ENCODE peak calls at places on chromosomes 7 and 10, in seven cellular contexts. One of them, this sample, is unnamed.

GRCh38 chr7:130420943-130421578 is 19.8 kb downstream of the CEP41 start:
- DNase-seq in kidney: no peak
- DNase-seq in GM12865: no peak
- DNase-seq in endodermal cell: no peak
- DNase-seq in CD8-positive, alpha-beta T cell: no peak
- DNase-seq in RWPE1: no peak
- DNase-seq in A549: no peak
- DNase-seq in this sample: no peak

GRCh38 chr7:132666076-132666775 is 90.0 kb upstream of the PLXNA4 start:
- DNase-seq in kidney: no peak
- DNase-seq in GM12865: no peak
- DNase-seq in endodermal cell: no peak
- DNase-seq in CD8-positive, alpha-beta T cell: no peak
- DNase-seq in RWPE1: no peak
- DNase-seq in A549: no peak
- DNase-seq in this sample: no peak

GRCh38 chr10:124125305-124126116 is 32.1 kb upstream of the CHST15 start:
- DNase-seq in kidney: peak
- DNase-seq in GM12865: peak
- DNase-seq in endodermal cell: peak
- DNase-seq in CD8-positive, alpha-beta T cell: no peak
- DNase-seq in RWPE1: peak
- DNase-seq in A549: peak
- DNase-seq in this sample: no peak

GRCh38 chr10:5447611-5448071 is 35.3 kb downstream of the NET1 start:
- DNase-seq in kidney: no peak
- DNase-seq in GM12865: peak
- DNase-seq in endodermal cell: no peak
- DNase-seq in CD8-positive, alpha-beta T cell: no peak
- DNase-seq in RWPE1: no peak
- DNase-seq in A549: no peak
- DNase-seq in this sample: peak

GRCh38 chr7:98148607-98149006 is 41.9 kb downstream of the LMTK2 start:
- DNase-seq in kidney: no peak
- DNase-seq in GM12865: no peak
- DNase-seq in endodermal cell: no peak
- DNase-seq in CD8-positive, alpha-beta T cell: no peak
- DNase-seq in RWPE1: no peak
- DNase-seq in A549: no peak
- DNase-seq in this sample: no peak

GRCh38 chr10:79079074-79079397 is 10.3 kb downstream of the ZMIZ1 start:
- DNase-seq in kidney: no peak
- DNase-seq in GM12865: no peak
- DNase-seq in endodermal cell: no peak
- DNase-seq in CD8-positive, alpha-beta T cell: no peak
- DNase-seq in RWPE1: no peak
- DNase-seq in A549: no peak
- DNase-seq in this sample: no peak

GRCh38 chr10:16545126-16545736 is 23.6 kb upstream of the C1QL3 start:
- DNase-seq in kidney: no peak
- DNase-seq in GM12865: peak
- DNase-seq in endodermal cell: peak
- DNase-seq in CD8-positive, alpha-beta T cell: no peak
- DNase-seq in RWPE1: peak
- DNase-seq in A549: peak
- DNase-seq in this sample: peak

GRCh38 chr10:30963994-30964930 is 67.4 kb downstream of the ZNF438 start:
- DNase-seq in kidney: no peak
- DNase-seq in GM12865: no peak
- DNase-seq in endodermal cell: no peak
- DNase-seq in CD8-positive, alpha-beta T cell: no peak
- DNase-seq in RWPE1: no peak
- DNase-seq in A549: no peak
- DNase-seq in this sample: no peak

GRCh38 chr7:665751-666453 is 60.6 kb upstream of the DNAAF5 start:
- DNase-seq in kidney: no peak
- DNase-seq in GM12865: no peak
- DNase-seq in endodermal cell: peak
- DNase-seq in CD8-positive, alpha-beta T cell: no peak
- DNase-seq in RWPE1: no peak
- DNase-seq in A549: no peak
- DNase-seq in this sample: no peak

GRCh38 chr10:18400911-18401260 is 250.5 kb downstream of the NSUN6 start:
- DNase-seq in kidney: no peak
- DNase-seq in GM12865: no peak
- DNase-seq in endodermal cell: peak
- DNase-seq in CD8-positive, alpha-beta T cell: no peak
- DNase-seq in RWPE1: no peak
- DNase-seq in A549: no peak
- DNase-seq in this sample: no peak

GRCh38 chr7:151409555-151410404 is at the start of gene WDR86:
- DNase-seq in kidney: peak
- DNase-seq in GM12865: no peak
- DNase-seq in endodermal cell: peak
- DNase-seq in CD8-positive, alpha-beta T cell: peak
- DNase-seq in RWPE1: no peak
- DNase-seq in A549: no peak
- DNase-seq in this sample: no peak

GRCh38 chr7:28926871-28927597 is 31.1 kb downstream of the TRIL start:
- DNase-seq in kidney: peak
- DNase-seq in GM12865: peak
- DNase-seq in endodermal cell: peak
- DNase-seq in CD8-positive, alpha-beta T cell: peak
- DNase-seq in RWPE1: peak
- DNase-seq in A549: peak
- DNase-seq in this sample: peak
- TF ChIP-seq CTCF in kidney: peak
- TF ChIP-seq CTCF in GM12865: peak
- TF ChIP-seq CTCF in endodermal cell: peak
- TF ChIP-seq CTCF in CD8-positive, alpha-beta T cell: peak
- TF ChIP-seq CTCF in RWPE1: peak
- TF ChIP-seq CTCF in A549: peak
- TF ChIP-seq CTCF in this sample: peak

DNA sequence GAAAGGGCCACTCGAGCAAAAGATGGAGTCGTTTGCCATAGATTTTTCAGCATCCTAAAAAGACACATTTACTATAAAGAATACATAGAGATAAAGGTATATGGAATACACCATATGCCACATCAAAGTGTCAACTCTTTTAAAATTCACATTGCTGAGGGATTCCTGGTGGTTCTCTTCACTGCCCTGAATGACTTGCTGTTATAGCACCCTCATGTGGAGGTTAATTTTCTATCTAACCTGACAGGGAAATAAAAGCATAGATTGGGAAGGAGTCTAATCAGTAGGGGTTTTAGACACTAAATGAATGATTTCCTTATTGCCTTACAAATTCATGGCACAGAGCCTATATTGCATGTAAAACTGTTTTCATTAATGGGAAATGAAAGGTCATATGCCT is 25.9 kb downstream of the DNAH11 start:
- DNase-seq in kidney: no peak
- DNase-seq in GM12865: peak
- DNase-seq in endodermal cell: no peak
- DNase-seq in CD8-positive, alpha-beta T cell: no peak
- DNase-seq in RWPE1: peak
- DNase-seq in A549: no peak
- DNase-seq in this sample: no peak
- TF ChIP-seq CTCF in kidney: no peak
- TF ChIP-seq CTCF in GM12865: peak
- TF ChIP-seq CTCF in endodermal cell: peak
- TF ChIP-seq CTCF in CD8-positive, alpha-beta T cell: peak
- TF ChIP-seq CTCF in RWPE1: no peak
- TF ChIP-seq CTCF in A549: peak
- TF ChIP-seq CTCF in this sample: peak

GRCh38 chr7:128067983-128068382 is 36.7 kb upstream of the LRRC4 start:
- DNase-seq in kidney: no peak
- DNase-seq in GM12865: no peak
- DNase-seq in endodermal cell: no peak
- DNase-seq in CD8-positive, alpha-beta T cell: no peak
- DNase-seq in RWPE1: no peak
- DNase-seq in A549: no peak
- DNase-seq in this sample: no peak

GRCh38 chr7:128065872-128066271 is 34.6 kb upstream of the LRRC4 start:
- DNase-seq in kidney: no peak
- DNase-seq in GM12865: no peak
- DNase-seq in endodermal cell: no peak
- DNase-seq in CD8-positive, alpha-beta T cell: no peak
- DNase-seq in RWPE1: no peak
- DNase-seq in A549: no peak
- DNase-seq in this sample: no peak

GRCh38 chr7:128068785-128069184 is 37.5 kb upstream of the LRRC4 start:
- DNase-seq in kidney: no peak
- DNase-seq in GM12865: no peak
- DNase-seq in endodermal cell: no peak
- DNase-seq in CD8-positive, alpha-beta T cell: no peak
- DNase-seq in RWPE1: no peak
- DNase-seq in A549: no peak
- DNase-seq in this sample: peak

GRCh38 chr7:128069367-128070364 is 38.4 kb upstream of the LRRC4 start:
- DNase-seq in kidney: no peak
- DNase-seq in GM12865: no peak
- DNase-seq in endodermal cell: no peak
- DNase-seq in CD8-positive, alpha-beta T cell: no peak
- DNase-seq in RWPE1: no peak
- DNase-seq in A549: no peak
- DNase-seq in this sample: peak

GRCh38 chr7:128066858-128067257 is 35.6 kb upstream of the LRRC4 start:
- DNase-seq in kidney: no peak
- DNase-seq in GM12865: no peak
- DNase-seq in endodermal cell: peak
- DNase-seq in CD8-positive, alpha-beta T cell: no peak
- DNase-seq in RWPE1: no peak
- DNase-seq in A549: no peak
- DNase-seq in this sample: no peak
- TF ChIP-seq CTCF in kidney: no peak
- TF ChIP-seq CTCF in GM12865: no peak
- TF ChIP-seq CTCF in endodermal cell: peak
- TF ChIP-seq CTCF in CD8-positive, alpha-beta T cell: no peak
- TF ChIP-seq CTCF in RWPE1: no peak
- TF ChIP-seq CTCF in A549: no peak
- TF ChIP-seq CTCF in this sample: no peak

DNA sequence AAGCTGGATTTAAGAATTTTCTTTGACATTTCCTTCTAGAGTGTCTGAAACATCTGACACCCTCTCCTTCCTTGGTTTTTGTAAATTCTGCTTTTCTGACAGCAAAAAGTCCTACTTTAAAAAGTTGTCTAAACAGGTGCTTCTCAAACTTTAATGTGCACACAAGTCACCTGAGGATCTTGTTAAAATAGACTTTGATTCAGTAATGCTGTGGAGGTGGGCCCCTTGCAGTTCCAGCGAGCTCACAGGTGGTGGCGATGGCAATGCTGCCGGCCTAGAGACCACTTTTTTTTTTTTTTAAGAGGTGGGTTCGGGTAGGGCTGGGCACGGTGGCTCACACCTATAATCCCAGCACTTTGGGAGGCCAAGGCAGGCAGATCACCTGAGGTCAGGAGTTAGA is 77.1 kb downstream of the ABCC2 start:
- DNase-seq in kidney: no peak
- DNase-seq in GM12865: peak
- DNase-seq in endodermal cell: peak
- DNase-seq in CD8-positive, alpha-beta T cell: no peak
- DNase-seq in RWPE1: no peak
- DNase-seq in A549: no peak
- DNase-seq in this sample: no peak
- TF ChIP-seq CTCF in kidney: peak
- TF ChIP-seq CTCF in GM12865: peak
- TF ChIP-seq CTCF in endodermal cell: peak
- TF ChIP-seq CTCF in CD8-positive, alpha-beta T cell: no peak
- TF ChIP-seq CTCF in RWPE1: peak
- TF ChIP-seq CTCF in A549: peak
- TF ChIP-seq CTCF in this sample: no peak

GRCh38 chr10:34024708-34025425 is 690.4 kb upstream of the NRP1 start:
- DNase-seq in kidney: no peak
- DNase-seq in GM12865: no peak
- DNase-seq in endodermal cell: peak
- DNase-seq in CD8-positive, alpha-beta T cell: no peak
- DNase-seq in RWPE1: peak
- DNase-seq in A549: no peak
- DNase-seq in this sample: no peak
- TF ChIP-seq CTCF in kidney: no peak
- TF ChIP-seq CTCF in GM12865: no peak
- TF ChIP-seq CTCF in endodermal cell: peak
- TF ChIP-seq CTCF in CD8-positive, alpha-beta T cell: no peak
- TF ChIP-seq CTCF in RWPE1: no peak
- TF ChIP-seq CTCF in A549: no peak
- TF ChIP-seq CTCF in this sample: no peak

This sample was measured in GM13976.